ENCODE peak calls at places on chromosomes 5 and 9, in seven cellular contexts. U is T-helper 9 cell, O is neural progenitor cell, Y is pancreas, L is bronchial epithelial cell, P is breast epithelium, Z is Caki2. T is an unnamed sample.

GRCh38 chr5:35089688-35090314 is 42.1 kb upstream of the AGXT2 start:
- DNase-seq in P (peak), O (peak), Z (peak), Y (no peak), L (peak), U (peak), T (peak)

GRCh38 chr9:734831-735511 is 106.5 kb upstream of the DMRT1 start:
- DNase-seq in U (no peak), Y (no peak), P (peak), Z (no peak), L (no peak), O (no peak), T (peak)

GRCh38 chr9:137028281-137029057 is 432 bp upstream of the ABCA2 start:
- DNase-seq in Z (peak), O (peak), U (peak), Y (peak), L (peak), P (no peak), T (peak)

GRCh38 chr5:51034501-51034900 is 348.7 kb upstream of the ISL1 start:
- DNase-seq in U (no peak), Z (no peak), O (no peak), P (no peak), L (no peak), Y (no peak), T (no peak)

GRCh38 chr9:96725576-96725975 is 52.3 kb downstream of the ZNF510 start:
- DNase-seq in L (no peak), Y (no peak), U (no peak), O (no peak), Z (no peak), P (no peak), T (no peak)

GRCh38 chr9:132877818-132878694 is at the start of gene AK8:
- DNase-seq in L (no peak), U (peak), Z (peak), Y (peak), O (peak), P (peak), T (peak)

GRCh38 chr5:33639478-33639877 is 198.7 kb downstream of the TARS1 start:
- DNase-seq in O (no peak), Z (no peak), Y (no peak), U (no peak), P (no peak), L (no peak), T (no peak)

GRCh38 chr5:53407373-53407772 is 73.1 kb upstream of the FST start:
- DNase-seq in Y (no peak), O (no peak), L (peak), Z (no peak), U (no peak), P (no peak), T (no peak)

GRCh38 chr9:95313010-95313498 is 4.5 kb downstream of the FANCC start:
- DNase-seq in L (peak), U (no peak), P (peak), O (peak), Y (peak), Z (peak), T (peak)

GRCh38 chr5:179241764-179242370 is 103.4 kb downstream of the ADAMTS2 start:
- DNase-seq in Y (no peak), Z (no peak), U (no peak), O (no peak), P (no peak), L (no peak), T (no peak)

GRCh38 chr5:35274839-35275509 is 44.7 kb upstream of the PRLR start:
- DNase-seq in Y (no peak), U (no peak), P (no peak), Z (no peak), O (no peak), L (no peak), T (no peak)

GRCh38 chr5:112594060-112594850 is 143.4 kb upstream of the APC start:
- DNase-seq in Y (no peak), L (peak), Z (peak), U (no peak), O (no peak), P (no peak), T (no peak)

GRCh38 chr5:115840825-115841224 is 540 bp downstream of the ATG12 start:
- DNase-seq in P (no peak), Z (no peak), U (no peak), L (no peak), Y (no peak), O (no peak), T (no peak)

GRCh38 chr9:89886281-89886700 is 281.5 kb downstream of the GADD45G start:
- DNase-seq in Y (no peak), Z (no peak), O (no peak), L (no peak), U (no peak), P (no peak), T (no peak)

GRCh38 chr9:128916204-128916603 is 4.6 kb upstream of the PHYHD1 start:
- DNase-seq in L (no peak), Y (peak), U (no peak), O (no peak), P (peak), Z (no peak), T (peak)

GRCh38 chr5:114332925-114333324 is 28.9 kb upstream of the KCNN2 start:
- DNase-seq in Z (no peak), O (no peak), P (no peak), L (no peak), U (no peak), Y (no peak), T (no peak)

GRCh38 chr5:179297486-179298180 is 47.6 kb downstream of the ADAMTS2 start:
- DNase-seq in O (no peak), Z (no peak), P (no peak), Y (no peak), U (no peak), L (no peak), T (no peak)

GRCh38 chr9:137255448-137256114 is 454 bp downstream of the NELFB start:
- DNase-seq in L (no peak), Y (peak), U (no peak), O (no peak), Z (peak), P (no peak), T (peak)

GRCh38 chr9:115636596-115636995 is 517.0 kb upstream of the PAPPA start:
- DNase-seq in Y (no peak), L (peak), O (no peak), Z (no peak), P (no peak), U (no peak), T (no peak)

GRCh38 chr5:172902497-172903472 is 56.4 kb upstream of the RPL26L1 start:
- DNase-seq in L (peak), Y (peak), O (peak), U (no peak), P (peak), Z (peak), T (peak)

GRCh38 chr5:10424124-10424731 is 17.5 kb upstream of the ROPN1L start:
- DNase-seq in U (no peak), O (peak), P (no peak), Z (peak), L (peak), Y (no peak), T (peak)

GRCh38 chr9:91361294-91362201 is at the start of gene AUH:
- DNase-seq in P (peak), O (peak), Z (peak), Y (peak), L (peak), U (peak), T (peak)

GRCh38 chr5:168600409-168600808 is 21.2 kb upstream of the PANK3 start:
- DNase-seq in Z (peak), P (no peak), U (no peak), L (no peak), Y (no peak), O (peak), T (no peak)

GRCh38 chr5:112124788-112125187 is 294.3 kb downstream of the EPB41L4A start:
- DNase-seq in P (no peak), Y (no peak), L (no peak), U (no peak), Z (no peak), O (no peak), T (no peak)

GRCh38 chr5:82313016-82313415 is 34.9 kb upstream of the RPS23 start:
- DNase-seq in Z (no peak), Y (no peak), U (no peak), O (no peak), L (no peak), P (no peak), T (no peak)

GRCh38 chr5:79694652-79695051 is 5.0 kb downstream of the CMYA5 start:
- DNase-seq in O (no peak), Y (no peak), U (no peak), Z (no peak), L (no peak), P (no peak), T (no peak)

GRCh38 chr5:4158750-4159447 is 563.3 kb downstream of the IRX1 start:
- DNase-seq in U (no peak), Y (no peak), Z (no peak), L (no peak), P (no peak), O (no peak), T (no peak)

GRCh38 chr5:80502795-80503194 is 14.9 kb downstream of the FAM151B start:
- DNase-seq in O (no peak), Z (no peak), L (no peak), Y (no peak), P (no peak), U (no peak), T (no peak)

GRCh38 chr9:12604154-12604825 is 88.9 kb upstream of the TYRP1 start:
- DNase-seq in O (no peak), L (peak), P (no peak), Y (no peak), Z (peak), U (no peak), T (peak)

GRCh38 chr5:966941-967340 is 41.7 kb upstream of the NKD2 start:
- DNase-seq in O (no peak), L (no peak), P (no peak), Z (no peak), Y (no peak), U (no peak), T (no peak)

GRCh38 chr5:21919417-21920022 is 933.6 kb downstream of the CDH12 start:
- DNase-seq in L (peak), O (peak), P (no peak), Y (no peak), Z (peak), U (no peak), T (peak)

GRCh38 chr9:132074736-132075135 is 4.9 kb downstream of the MED27 start:
- DNase-seq in O (no peak), U (no peak), Z (peak), P (no peak), L (no peak), Y (no peak), T (no peak)

GRCh38 chr5:175828676-175829075 is 42.7 kb upstream of the CPLX2 start:
- DNase-seq in Y (no peak), O (no peak), L (no peak), Z (no peak), U (no peak), P (no peak), T (no peak)

GRCh38 chr9:6915635-6916034 is 157.9 kb downstream of the KDM4C start:
- DNase-seq in U (no peak), Y (no peak), P (no peak), L (no peak), O (peak), Z (no peak), T (no peak)

GRCh38 chr5:130189961-130190360 is 285.7 kb downstream of the CHSY3 start:
- DNase-seq in Z (no peak), U (no peak), P (no peak), L (peak), Y (no peak), O (no peak), T (peak)

GRCh38 chr5:79582186-79582585 is 30.1 kb upstream of the TENT2 start:
- DNase-seq in P (no peak), L (no peak), U (no peak), Z (no peak), O (no peak), Y (no peak), T (no peak)

GRCh38 chr5:163564321-163564924 is 59.0 kb downstream of the MAT2B start:
- DNase-seq in L (peak), Z (peak), U (peak), O (peak), Y (peak), P (peak), T (peak)

GRCh38 chr9:101977614-101978210 is 239.3 kb upstream of the GRIN3A start:
- DNase-seq in Y (no peak), P (no peak), Z (peak), O (no peak), U (no peak), L (peak), T (peak)

GRCh38 chr9:131776473-131776872 is 36.6 kb upstream of the RAPGEF1 start:
- DNase-seq in P (no peak), U (no peak), O (peak), Z (peak), L (peak), Y (no peak), T (peak)